ENCODE peak calls at places on chromosome 1, in nine cellular contexts. One of them, this sample, is unnamed.

GRCh38 chr1:115430717-115431116 is 92.7 kb upstream of the NGF start:
- DNase-seq in HFF-Myc: peak; percentile 85
- DNase-seq in tibial nerve: no peak
- DNase-seq in fibroblast of lung: peak; percentile 90
- DNase-seq in AG10803: peak; percentile 97
- DNase-seq in tibial artery: no peak
- DNase-seq in pancreas: no peak
- DNase-seq in GM12865: no peak
- DNase-seq in neural progenitor cell: no peak
- DNase-seq in this sample: peak; percentile 87

GRCh38 chr1:44351289-44351688 is 3.8 kb downstream of the ERI3 start:
- DNase-seq in neural progenitor cell: no peak
- DNase-seq in GM12865: no peak
- DNase-seq in pancreas: no peak
- DNase-seq in tibial artery: no peak
- DNase-seq in tibial nerve: no peak
- DNase-seq in fibroblast of lung: no peak
- DNase-seq in AG10803: no peak
- DNase-seq in HFF-Myc: no peak
- DNase-seq in this sample: no peak

GRCh38 chr1:227899141-227899819 is 48.5 kb downstream of the WNT9A start:
- DNase-seq in pancreas: peak; percentile 11
- DNase-seq in AG10803: no peak
- DNase-seq in tibial artery: peak; percentile 3
- DNase-seq in neural progenitor cell: no peak
- DNase-seq in fibroblast of lung: no peak
- DNase-seq in tibial nerve: no peak
- DNase-seq in HFF-Myc: no peak
- DNase-seq in GM12865: no peak
- DNase-seq in this sample: no peak

GRCh38 chr1:244065960-244066388 is 14.9 kb downstream of the ZBTB18 start:
- DNase-seq in neural progenitor cell: no peak
- DNase-seq in HFF-Myc: no peak
- DNase-seq in GM12865: no peak
- DNase-seq in fibroblast of lung: peak; percentile 76
- DNase-seq in AG10803: peak; percentile 95
- DNase-seq in pancreas: no peak
- DNase-seq in tibial nerve: no peak
- DNase-seq in tibial artery: no peak
- DNase-seq in this sample: peak; percentile 53

GRCh38 chr1:237799762-237800474 is 90.8 kb downstream of the ZP4 start:
- DNase-seq in HFF-Myc: no peak
- DNase-seq in tibial nerve: no peak
- DNase-seq in fibroblast of lung: peak; percentile 34
- DNase-seq in neural progenitor cell: peak; percentile 47
- DNase-seq in AG10803: no peak
- DNase-seq in pancreas: peak; percentile 82
- DNase-seq in tibial artery: no peak
- DNase-seq in GM12865: peak; percentile 68
- DNase-seq in this sample: no peak

GRCh38 chr1:176996455-176997090 is 167.9 kb downstream of the ASTN1 start:
- DNase-seq in tibial artery: no peak
- DNase-seq in tibial nerve: no peak
- DNase-seq in fibroblast of lung: no peak
- DNase-seq in AG10803: no peak
- DNase-seq in neural progenitor cell: peak; percentile 84
- DNase-seq in HFF-Myc: no peak
- DNase-seq in GM12865: no peak
- DNase-seq in pancreas: no peak
- DNase-seq in this sample: peak; percentile 10

GRCh38 chr1:174953170-174953569 is 46.6 kb upstream of the CACYBP start:
- DNase-seq in HFF-Myc: no peak
- DNase-seq in tibial artery: no peak
- DNase-seq in pancreas: no peak
- DNase-seq in fibroblast of lung: no peak
- DNase-seq in GM12865: no peak
- DNase-seq in neural progenitor cell: no peak
- DNase-seq in AG10803: no peak
- DNase-seq in tibial nerve: no peak
- DNase-seq in this sample: no peak

GRCh38 chr1:58862728-58863385 is 79.0 kb upstream of the JUN start:
- DNase-seq in GM12865: no peak
- DNase-seq in tibial nerve: no peak
- DNase-seq in AG10803: no peak
- DNase-seq in neural progenitor cell: peak; percentile 38
- DNase-seq in HFF-Myc: no peak
- DNase-seq in pancreas: no peak
- DNase-seq in fibroblast of lung: no peak
- DNase-seq in tibial artery: no peak
- DNase-seq in this sample: no peak

GRCh38 chr1:154459044-154459443 is 43.0 kb upstream of the TDRD10 start:
- DNase-seq in pancreas: no peak
- DNase-seq in GM12865: no peak
- DNase-seq in AG10803: no peak
- DNase-seq in tibial nerve: no peak
- DNase-seq in fibroblast of lung: no peak
- DNase-seq in tibial artery: no peak
- DNase-seq in neural progenitor cell: no peak
- DNase-seq in HFF-Myc: no peak
- DNase-seq in this sample: no peak

GRCh38 chr1:41925712-41926111 is 7.0 kb upstream of the HIVEP3 start:
- DNase-seq in pancreas: no peak
- DNase-seq in HFF-Myc: no peak
- DNase-seq in AG10803: no peak
- DNase-seq in tibial nerve: no peak
- DNase-seq in neural progenitor cell: no peak
- DNase-seq in tibial artery: no peak
- DNase-seq in GM12865: no peak
- DNase-seq in fibroblast of lung: peak; percentile 44
- DNase-seq in this sample: peak; percentile 12

GRCh38 chr1:207336559-207337467 is 15.3 kb downstream of the CD55 start:
- DNase-seq in AG10803: no peak
- DNase-seq in GM12865: peak; percentile 87
- DNase-seq in HFF-Myc: no peak
- DNase-seq in pancreas: no peak
- DNase-seq in tibial artery: no peak
- DNase-seq in tibial nerve: no peak
- DNase-seq in neural progenitor cell: no peak
- DNase-seq in fibroblast of lung: peak; percentile 39
- DNase-seq in this sample: peak; percentile 79

GRCh38 chr1:43573066-43573799 is 42.5 kb downstream of the PTPRF start:
- DNase-seq in neural progenitor cell: peak; percentile 42
- DNase-seq in tibial artery: no peak
- DNase-seq in AG10803: peak; percentile 24
- DNase-seq in pancreas: no peak
- DNase-seq in GM12865: no peak
- DNase-seq in HFF-Myc: peak; percentile 56
- DNase-seq in tibial nerve: no peak
- DNase-seq in fibroblast of lung: no peak
- DNase-seq in this sample: peak; percentile 86

GRCh38 chr1:118618618-118619340 is 369.4 kb downstream of the TBX15 start:
- DNase-seq in AG10803: peak; percentile 9
- DNase-seq in neural progenitor cell: no peak
- DNase-seq in fibroblast of lung: no peak
- DNase-seq in pancreas: no peak
- DNase-seq in GM12865: no peak
- DNase-seq in HFF-Myc: no peak
- DNase-seq in tibial nerve: no peak
- DNase-seq in tibial artery: no peak
- DNase-seq in this sample: no peak

GRCh38 chr1:22105611-22106207 is 37.2 kb downstream of the WNT4 start:
- DNase-seq in fibroblast of lung: peak; percentile 74
- DNase-seq in AG10803: peak; percentile 67
- DNase-seq in HFF-Myc: no peak
- DNase-seq in tibial artery: no peak
- DNase-seq in neural progenitor cell: peak; percentile 69
- DNase-seq in pancreas: no peak
- DNase-seq in tibial nerve: peak; percentile 23
- DNase-seq in GM12865: peak; percentile 72
- DNase-seq in this sample: peak; percentile 70

GRCh38 chr1:47584249-47584648 is 146.4 kb downstream of the FOXD2 start:
- DNase-seq in pancreas: no peak
- DNase-seq in AG10803: no peak
- DNase-seq in tibial artery: peak; percentile 52
- DNase-seq in GM12865: no peak
- DNase-seq in tibial nerve: no peak
- DNase-seq in HFF-Myc: no peak
- DNase-seq in neural progenitor cell: no peak
- DNase-seq in fibroblast of lung: no peak
- DNase-seq in this sample: no peak

GRCh38 chr1:221392453-221392852 is 349.4 kb downstream of the DUSP10 start:
- DNase-seq in neural progenitor cell: no peak
- DNase-seq in GM12865: no peak
- DNase-seq in fibroblast of lung: peak; percentile 94
- DNase-seq in AG10803: peak; percentile 97
- DNase-seq in HFF-Myc: peak; percentile 37
- DNase-seq in tibial artery: peak; percentile 78
- DNase-seq in pancreas: no peak
- DNase-seq in tibial nerve: peak; percentile 62
- DNase-seq in this sample: peak; percentile 78

GRCh38 chr1:7535016-7535415 is 236.1 kb upstream of the VAMP3 start:
- DNase-seq in tibial artery: no peak
- DNase-seq in tibial nerve: no peak
- DNase-seq in AG10803: no peak
- DNase-seq in pancreas: no peak
- DNase-seq in fibroblast of lung: no peak
- DNase-seq in neural progenitor cell: no peak
- DNase-seq in GM12865: no peak
- DNase-seq in HFF-Myc: no peak
- DNase-seq in this sample: no peak

GRCh38 chr1:15992582-15993500 is 11.2 kb upstream of the SRARP start:
- DNase-seq in HFF-Myc: no peak
- DNase-seq in GM12865: no peak
- DNase-seq in fibroblast of lung: no peak
- DNase-seq in tibial nerve: no peak
- DNase-seq in pancreas: no peak
- DNase-seq in tibial artery: no peak
- DNase-seq in AG10803: no peak
- DNase-seq in neural progenitor cell: no peak
- DNase-seq in this sample: no peak

GRCh38 chr1:200483491-200484143 is 73.8 kb upstream of the ZNF281 start:
- DNase-seq in fibroblast of lung: peak; percentile 94
- DNase-seq in pancreas: peak; percentile 45
- DNase-seq in GM12865: peak; percentile 89
- DNase-seq in neural progenitor cell: peak; percentile 26
- DNase-seq in HFF-Myc: peak; percentile 87
- DNase-seq in AG10803: peak; percentile 98
- DNase-seq in tibial nerve: peak; percentile 12
- DNase-seq in tibial artery: no peak
- DNase-seq in this sample: peak; percentile 98

GRCh38 chr1:30822966-30823581 is 65.5 kb upstream of the LAPTM5 start:
- DNase-seq in HFF-Myc: no peak
- DNase-seq in tibial artery: no peak
- DNase-seq in pancreas: no peak
- DNase-seq in GM12865: no peak
- DNase-seq in fibroblast of lung: peak; percentile 73
- DNase-seq in tibial nerve: no peak
- DNase-seq in AG10803: peak; percentile 58
- DNase-seq in neural progenitor cell: no peak
- DNase-seq in this sample: peak; percentile 36

GRCh38 chr1:110005971-110006370 is 21.4 kb downstream of the AHCYL1 start:
- DNase-seq in pancreas: no peak
- DNase-seq in AG10803: peak; percentile 61
- DNase-seq in tibial artery: no peak
- DNase-seq in fibroblast of lung: peak; percentile 51
- DNase-seq in GM12865: no peak
- DNase-seq in neural progenitor cell: no peak
- DNase-seq in HFF-Myc: no peak
- DNase-seq in tibial nerve: no peak
- DNase-seq in this sample: peak; percentile 36

GRCh38 chr1:177981186-177981585 is 11.3 kb upstream of the SEC16B start:
- DNase-seq in fibroblast of lung: no peak
- DNase-seq in GM12865: no peak
- DNase-seq in HFF-Myc: no peak
- DNase-seq in pancreas: no peak
- DNase-seq in tibial nerve: no peak
- DNase-seq in tibial artery: no peak
- DNase-seq in neural progenitor cell: no peak
- DNase-seq in AG10803: no peak
- DNase-seq in this sample: no peak

GRCh38 chr1:116122955-116123757 is 12.0 kb downstream of the MAB21L3 start:
- DNase-seq in tibial nerve: peak; percentile 20
- DNase-seq in tibial artery: no peak
- DNase-seq in pancreas: no peak
- DNase-seq in AG10803: peak; percentile 94
- DNase-seq in GM12865: no peak
- DNase-seq in fibroblast of lung: peak; percentile 94
- DNase-seq in HFF-Myc: peak; percentile 52
- DNase-seq in neural progenitor cell: no peak
- DNase-seq in this sample: peak; percentile 78

GRCh38 chr1:29689372-29690030 is 453.2 kb downstream of the PTPRU start:
- DNase-seq in AG10803: no peak
- DNase-seq in HFF-Myc: no peak
- DNase-seq in GM12865: no peak
- DNase-seq in tibial artery: no peak
- DNase-seq in fibroblast of lung: no peak
- DNase-seq in tibial nerve: no peak
- DNase-seq in pancreas: peak; percentile 15
- DNase-seq in neural progenitor cell: no peak
- DNase-seq in this sample: no peak
- TF ChIP-seq CTCF in AG10803: no peak
- TF ChIP-seq CTCF in HFF-Myc: no peak
- TF ChIP-seq CTCF in GM12865: no peak
- TF ChIP-seq CTCF in tibial artery: no peak
- TF ChIP-seq CTCF in fibroblast of lung: no peak
- TF ChIP-seq CTCF in tibial nerve: no peak
- TF ChIP-seq CTCF in pancreas: no peak
- TF ChIP-seq CTCF in neural progenitor cell: no peak
- TF ChIP-seq CTCF in this sample: peak; percentile 1

GRCh38 chr1:229567109-229567868 is 8.8 kb upstream of the ABCB10 start:
- DNase-seq in pancreas: no peak
- DNase-seq in GM12865: no peak
- DNase-seq in fibroblast of lung: no peak
- DNase-seq in tibial artery: no peak
- DNase-seq in neural progenitor cell: no peak
- DNase-seq in tibial nerve: no peak
- DNase-seq in HFF-Myc: no peak
- DNase-seq in AG10803: no peak
- DNase-seq in this sample: no peak
- H3K4me3 ChIP-seq in pancreas: no peak overlapping the region
- H3K4me3 ChIP-seq in GM12865: no peak overlapping the region
- H3K4me3 ChIP-seq in fibroblast of lung: no peak overlapping the region
- H3K4me3 ChIP-seq in tibial artery: no peak overlapping the region
- H3K4me3 ChIP-seq in neural progenitor cell: no peak overlapping the region
- H3K4me3 ChIP-seq in tibial nerve: no peak overlapping the region
- H3K4me3 ChIP-seq in HFF-Myc: no peak overlapping the region
- H3K4me3 ChIP-seq in AG10803: no peak overlapping the region
- H3K4me3 ChIP-seq in this sample: no peak overlapping the region

GRCh38 chr1:87787551-87787950 is 458.9 kb downstream of the LMO4 start:
- DNase-seq in neural progenitor cell: no peak
- DNase-seq in GM12865: no peak
- DNase-seq in pancreas: no peak
- DNase-seq in AG10803: peak; percentile 16
- DNase-seq in tibial artery: no peak
- DNase-seq in HFF-Myc: no peak
- DNase-seq in fibroblast of lung: no peak
- DNase-seq in tibial nerve: no peak
- DNase-seq in this sample: peak; percentile 50
- TF ChIP-seq CTCF in neural progenitor cell: no peak
- TF ChIP-seq CTCF in GM12865: no peak
- TF ChIP-seq CTCF in pancreas: no peak
- TF ChIP-seq CTCF in AG10803: no peak
- TF ChIP-seq CTCF in tibial artery: no peak
- TF ChIP-seq CTCF in HFF-Myc: no peak
- TF ChIP-seq CTCF in fibroblast of lung: peak; percentile 3
- TF ChIP-seq CTCF in tibial nerve: no peak
- TF ChIP-seq CTCF in this sample: peak; percentile 6

GRCh38 chr1:51753969-51754368 is 124.6 kb downstream of the NRDC start:
- DNase-seq in AG10803: no peak
- DNase-seq in HFF-Myc: no peak
- DNase-seq in neural progenitor cell: no peak
- DNase-seq in fibroblast of lung: no peak
- DNase-seq in tibial artery: no peak
- DNase-seq in GM12865: no peak
- DNase-seq in pancreas: no peak
- DNase-seq in tibial nerve: no peak
- DNase-seq in this sample: no peak
- H3K4me3 ChIP-seq in AG10803: no peak overlapping the region
- H3K4me3 ChIP-seq in HFF-Myc: no peak overlapping the region
- H3K4me3 ChIP-seq in neural progenitor cell: no peak overlapping the region
- H3K4me3 ChIP-seq in fibroblast of lung: no peak overlapping the region
- H3K4me3 ChIP-seq in tibial artery: no peak overlapping the region
- H3K4me3 ChIP-seq in GM12865: no peak overlapping the region
- H3K4me3 ChIP-seq in pancreas: no peak overlapping the region
- H3K4me3 ChIP-seq in tibial nerve: no peak overlapping the region
- H3K4me3 ChIP-seq in this sample: no peak overlapping the region

This sample was measured in astrocyte of the spinal cord.